ENCODE peak calls at places on chromosomes 4 and X, in five cellular contexts. Z, M, C, D and G are unnamed samples.

GRCh38 chrX:16832301-16832700 is 37.9 kb downstream of the RBBP7 start:
- DNase-seq in Z (no peak), M (no peak), C (no peak), D (no peak), G (no peak)

GRCh38 chrX:129686422-129686948 is 31.7 kb upstream of the APLN start:
- DNase-seq in Z (no peak), M (peak; percentile 64), C (no peak), D (peak; percentile 34), G (no peak)

GRCh38 chrX:3738489-3738888 is 25.0 kb upstream of the PRKX start:
- DNase-seq in Z (no peak), M (no peak), C (no peak), D (no peak), G (no peak)

GRCh38 chr4:185945238-185945637 is 123.7 kb upstream of the TLR3 start:
- DNase-seq in Z (no peak), M (no peak), C (no peak), D (no peak), G (no peak)

GRCh38 chr4:27089186-27089585 is 228.5 kb downstream of the STIM2 start:
- DNase-seq in Z (no peak), M (no peak), C (no peak), D (no peak), G (no peak)

GRCh38 chr4:169335331-169335730 is 64.6 kb upstream of the SH3RF1 start:
- DNase-seq in Z (no peak), M (no peak), C (no peak), D (no peak), G (no peak)

GRCh38 chr4:3329887-3330286 is 37.1 kb downstream of the RGS12 start:
- DNase-seq in Z (no peak), M (no peak), C (no peak), D (no peak), G (no peak)

GRCh38 chr4:138053601-138054322 is 188.4 kb downstream of the SLC7A11 start:
- DNase-seq in Z (peak; percentile 61), M (no peak), C (no peak), D (peak; percentile 74), G (no peak)

GRCh38 chrX:151488677-151489076 is 74.8 kb upstream of the PASD1 start:
- DNase-seq in Z (peak; percentile 4), M (no peak), C (no peak), D (no peak), G (no peak)

GRCh38 chr4:185634066-185634652 is 98.9 kb upstream of the PDLIM3 start:
- DNase-seq in Z (peak; percentile 8), M (no peak), C (no peak), D (no peak), G (no peak)

GRCh38 chrX:41033299-41033698 is 51.9 kb upstream of the USP9X start:
- DNase-seq in Z (no peak), M (no peak), C (no peak), D (no peak), G (no peak)

GRCh38 chr4:80336582-80336981 is 1.1 kb downstream of the CFAP299 start:
- DNase-seq in Z (peak; percentile 18), M (no peak), C (no peak), D (no peak), G (peak; percentile 39)

GRCh38 chrX:49193542-49193964 is 6.4 kb downstream of the SYP start:
- DNase-seq in Z (no peak), M (no peak), C (no peak), D (no peak), G (no peak)

GRCh38 chrX:112512509-112512908 is 167.2 kb downstream of the LHFPL1 start:
- DNase-seq in Z (peak; percentile 0), M (no peak), C (no peak), D (no peak), G (no peak)

GRCh38 chr4:145804134-145804533 is 124.2 kb downstream of the C4orf51 start:
- DNase-seq in Z (no peak), M (no peak), C (no peak), D (peak; percentile 46), G (no peak)

GRCh38 chr4:186807131-186807530 is 83.5 kb upstream of the FAT1 start:
- DNase-seq in Z (no peak), M (no peak), C (no peak), D (peak; percentile 22), G (no peak)

GRCh38 chr4:58935336-58935735 is 1825.2 kb upstream of the IGFBP7 start:
- DNase-seq in Z (no peak), M (no peak), C (no peak), D (no peak), G (no peak)

GRCh38 chr4:116387942-116388474 is 697.4 kb downstream of the TRAM1L1 start:
- DNase-seq in Z (no peak), M (no peak), C (no peak), D (no peak), G (no peak)

GRCh38 chr4:72558655-72559054 is 10.4 kb downstream of the ADAMTS3 start:
- DNase-seq in Z (no peak), M (no peak), C (no peak), D (no peak), G (no peak)

GRCh38 chrX:68588653-68589371 is 58.7 kb upstream of the STARD8 start:
- DNase-seq in Z (no peak), M (no peak), C (no peak), D (no peak), G (no peak)

GRCh38 chrX:30513284-30513683 is 64.3 kb downstream of the TASL start:
- DNase-seq in Z (no peak), M (no peak), C (no peak), D (no peak), G (no peak)

GRCh38 chrX:136397001-136397400 is 90.7 kb upstream of the BRS3 start:
- DNase-seq in Z (no peak), M (no peak), C (no peak), D (no peak), G (no peak)

GRCh38 chr4:151948351-151949016 is 187.7 kb upstream of the GATB start:
- DNase-seq in Z (no peak), M (no peak), C (no peak), D (no peak), G (no peak)

GRCh38 chr4:150746156-150746555 is 164.2 kb downstream of the MAB21L2 start:
- DNase-seq in Z (no peak), M (no peak), C (no peak), D (no peak), G (no peak)

GRCh38 chr4:76696109-76696508 is 201.8 kb downstream of the SOWAHB start:
- DNase-seq in Z (no peak), M (no peak), C (no peak), D (no peak), G (no peak)

GRCh38 chrX:35016051-35016450 is 73.5 kb downstream of the FAM47B start:
- DNase-seq in Z (no peak), M (no peak), C (no peak), D (no peak), G (no peak)

GRCh38 chr4:8403173-8403753 is 37.3 kb downstream of the ACOX3 start:
- DNase-seq in Z (peak; percentile 23), M (peak; percentile 90), C (peak; percentile 87), D (peak; percentile 85), G (peak; percentile 85)

GRCh38 chrX:149120459-149120858 is 384.6 kb downstream of the IDS start:
- DNase-seq in Z (no peak), M (no peak), C (no peak), D (no peak), G (no peak)

GRCh38 chrX:12223650-12224049 is 85.4 kb downstream of the FRMPD4 start:
- DNase-seq in Z (no peak), M (no peak), C (no peak), D (no peak), G (no peak)

GRCh38 chr4:53592128-53592527 is 842 bp upstream of the LNX1 start:
- DNase-seq in Z (no peak), M (no peak), C (no peak), D (no peak), G (no peak)

GRCh38 chr4:53595823-53596222 is 4.5 kb upstream of the LNX1 start:
- DNase-seq in Z (no peak), M (no peak), C (no peak), D (no peak), G (no peak)

GRCh38 chr4:53592686-53593641 is 1.7 kb upstream of the LNX1 start:
- DNase-seq in Z (no peak), M (peak; percentile 60), C (peak; percentile 73), D (peak; percentile 33), G (peak; percentile 50)

GRCh38 chr4:53595204-53595603 is 3.9 kb upstream of the LNX1 start:
- DNase-seq in Z (no peak), M (no peak), C (no peak), D (no peak), G (no peak)

GRCh38 chr4:53593765-53594164 is 2.5 kb upstream of the LNX1 start:
- DNase-seq in Z (no peak), M (no peak), C (no peak), D (no peak), G (no peak)
- H3K4me3 ChIP-seq in Z (no peak overlapping the region), M (no peak overlapping the region), C (no peak overlapping the region), D (no peak overlapping the region), G (no peak overlapping the region)

DNA sequence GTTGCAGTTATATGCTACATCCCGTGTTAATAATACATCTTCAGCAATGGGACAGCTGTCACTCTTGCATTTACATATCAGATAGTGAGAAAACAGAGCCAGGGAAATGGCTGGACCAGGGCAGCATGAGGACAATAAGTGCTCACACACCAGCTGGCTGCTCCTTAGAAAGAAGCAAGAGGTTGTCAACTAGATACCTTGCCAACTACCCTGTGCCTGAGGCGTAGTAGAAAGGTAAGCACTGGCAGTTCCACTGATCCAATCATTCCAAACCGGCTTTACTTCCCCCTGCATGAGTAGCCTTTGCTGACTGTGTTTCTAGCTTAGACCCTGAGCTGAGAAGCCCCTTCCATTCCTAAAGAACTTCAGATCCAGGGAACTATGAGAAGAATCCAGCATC is 52.2 kb upstream of the FGF13 start:
- DNase-seq in Z (no peak), M (no peak), C (no peak), D (no peak), G (no peak)
- H3K27ac ChIP-seq in Z (no peak overlapping the region), M (no peak overlapping the region), C (no peak overlapping the region), D (no peak overlapping the region), G (no peak overlapping the region)

GRCh38 chrX:84717344-84717743 is 215.1 kb upstream of the HDX start:
- DNase-seq in Z (no peak), M (no peak), C (no peak), D (no peak), G (no peak)
- H3K4me3 ChIP-seq in Z (no peak overlapping the region), M (no peak overlapping the region), C (no peak overlapping the region), D (no peak overlapping the region), G (no peak overlapping the region)

DNA sequence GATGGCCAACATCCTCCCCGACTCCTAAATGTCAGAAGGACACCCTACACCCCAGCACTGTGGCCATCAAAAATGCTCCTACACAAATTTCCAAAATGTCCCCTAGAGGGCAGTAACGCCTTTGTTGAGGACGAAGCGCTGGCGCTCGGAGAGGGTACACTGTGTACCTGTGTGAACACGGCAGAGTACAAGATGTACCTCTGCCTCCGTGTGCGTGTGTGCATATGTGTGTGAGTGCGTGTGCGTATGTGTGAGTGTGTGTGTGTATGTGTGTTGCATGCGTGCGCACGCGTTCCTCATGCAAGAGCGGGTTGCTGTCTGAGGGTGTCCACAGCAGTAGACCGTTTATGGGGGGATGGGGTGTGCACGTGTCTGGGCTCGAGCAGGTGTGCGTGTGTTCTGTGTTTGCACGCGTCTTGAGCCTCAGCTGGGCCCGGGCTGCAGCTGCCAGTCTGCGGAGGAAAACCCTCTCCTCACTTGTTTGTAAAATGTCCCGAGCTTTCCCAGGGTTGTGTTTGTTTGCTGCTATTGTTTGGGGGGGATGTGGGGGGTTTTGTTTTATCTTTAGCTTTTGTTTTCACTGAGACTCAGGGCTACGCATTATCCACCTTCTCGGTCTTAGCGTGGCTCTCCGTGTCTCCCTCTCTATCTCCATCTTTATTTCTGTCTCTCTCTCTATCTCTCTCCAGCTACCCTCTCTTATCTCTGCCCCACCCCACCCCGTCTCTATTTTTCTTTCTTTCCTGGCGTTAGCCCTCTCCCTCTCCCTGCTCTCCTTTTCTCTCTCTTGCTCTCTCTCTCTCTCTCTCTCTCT is 10.4 kb upstream of the TSPYL2 start:
- DNase-seq in Z (peak; percentile 50), M (peak; percentile 76), C (peak; percentile 83), D (peak; percentile 85), G (peak; percentile 66)
- H3K27ac ChIP-seq in Z (peak overlapping the region; percentile 63), M (no peak overlapping the region), C (peak overlapping the region; percentile 64), D (peak overlapping the region; percentile 78), G (peak overlapping the region; percentile 20)